ENCODE peak calls at places on chromosome 19, in eight cellular contexts. One of them, this sample, is unnamed.

GRCh38 chr19:35048911-35049411 is 7.4 kb downstream of the HPN start:
- DNase-seq in brain microvascular endothelial cell: no peak
- DNase-seq in thoracic aorta: no peak
- DNase-seq in psoas muscle: peak; percentile 74
- DNase-seq in K562: no peak
- DNase-seq in esophagus squamous epithelium: no peak
- DNase-seq in GM23248: no peak
- DNase-seq in spleen: no peak
- DNase-seq in this sample: no peak

GRCh38 chr19:29724102-29724641 is 9.1 kb upstream of the C19orf12 start:
- DNase-seq in brain microvascular endothelial cell: no peak
- DNase-seq in esophagus squamous epithelium: no peak
- DNase-seq in spleen: no peak
- DNase-seq in GM23248: peak; percentile 50
- DNase-seq in thoracic aorta: no peak
- DNase-seq in K562: no peak
- DNase-seq in psoas muscle: no peak
- DNase-seq in this sample: no peak

GRCh38 chr19:19606021-19606420 is 12.5 kb downstream of the PBX4 start:
- DNase-seq in brain microvascular endothelial cell: no peak
- DNase-seq in psoas muscle: no peak
- DNase-seq in thoracic aorta: no peak
- DNase-seq in K562: peak; percentile 13
- DNase-seq in spleen: no peak
- DNase-seq in esophagus squamous epithelium: no peak
- DNase-seq in GM23248: no peak
- DNase-seq in this sample: no peak

GRCh38 chr19:55723491-55723890 is 14.7 kb downstream of the NLRP9 start:
- DNase-seq in spleen: no peak
- DNase-seq in psoas muscle: no peak
- DNase-seq in brain microvascular endothelial cell: no peak
- DNase-seq in K562: no peak
- DNase-seq in esophagus squamous epithelium: no peak
- DNase-seq in GM23248: no peak
- DNase-seq in thoracic aorta: no peak
- DNase-seq in this sample: no peak

GRCh38 chr19:2491130-2491801 is 15.3 kb downstream of the GADD45B start:
- DNase-seq in K562: no peak
- DNase-seq in GM23248: peak; percentile 95
- DNase-seq in spleen: peak; percentile 88
- DNase-seq in thoracic aorta: no peak
- DNase-seq in esophagus squamous epithelium: no peak
- DNase-seq in brain microvascular endothelial cell: peak; percentile 91
- DNase-seq in psoas muscle: peak; percentile 70
- DNase-seq in this sample: no peak

GRCh38 chr19:15300533-15301194 is 31.7 kb downstream of the BRD4 start:
- DNase-seq in GM23248: peak; percentile 93
- DNase-seq in spleen: no peak
- DNase-seq in esophagus squamous epithelium: no peak
- DNase-seq in K562: no peak
- DNase-seq in psoas muscle: no peak
- DNase-seq in thoracic aorta: no peak
- DNase-seq in brain microvascular endothelial cell: peak; percentile 65
- DNase-seq in this sample: no peak

GRCh38 chr19:2702170-2703076 is at the start of gene GNG7:
- DNase-seq in psoas muscle: peak; percentile 94
- DNase-seq in K562: peak; percentile 93
- DNase-seq in thoracic aorta: peak; percentile 61
- DNase-seq in GM23248: peak; percentile 77
- DNase-seq in brain microvascular endothelial cell: peak; percentile 60
- DNase-seq in esophagus squamous epithelium: peak; percentile 56
- DNase-seq in spleen: peak; percentile 98
- DNase-seq in this sample: peak; percentile 88

GRCh38 chr19:45528744-45529453 is 21.6 kb downstream of the VASP start:
- DNase-seq in thoracic aorta: no peak
- DNase-seq in brain microvascular endothelial cell: no peak
- DNase-seq in esophagus squamous epithelium: no peak
- DNase-seq in K562: peak; percentile 73
- DNase-seq in psoas muscle: no peak
- DNase-seq in spleen: no peak
- DNase-seq in GM23248: no peak
- DNase-seq in this sample: no peak

GRCh38 chr19:33683881-33684549 is 62.3 kb downstream of the CHST8 start:
- DNase-seq in GM23248: peak; percentile 74
- DNase-seq in esophagus squamous epithelium: no peak
- DNase-seq in K562: peak; percentile 14
- DNase-seq in thoracic aorta: no peak
- DNase-seq in psoas muscle: peak; percentile 29
- DNase-seq in spleen: peak; percentile 76
- DNase-seq in brain microvascular endothelial cell: peak; percentile 16
- DNase-seq in this sample: no peak

GRCh38 chr19:3636506-3636905 is 9.9 kb upstream of the CACTIN start:
- DNase-seq in GM23248: no peak
- DNase-seq in K562: no peak
- DNase-seq in brain microvascular endothelial cell: no peak
- DNase-seq in esophagus squamous epithelium: no peak
- DNase-seq in thoracic aorta: no peak
- DNase-seq in psoas muscle: no peak
- DNase-seq in spleen: no peak
- DNase-seq in this sample: no peak

DNA sequence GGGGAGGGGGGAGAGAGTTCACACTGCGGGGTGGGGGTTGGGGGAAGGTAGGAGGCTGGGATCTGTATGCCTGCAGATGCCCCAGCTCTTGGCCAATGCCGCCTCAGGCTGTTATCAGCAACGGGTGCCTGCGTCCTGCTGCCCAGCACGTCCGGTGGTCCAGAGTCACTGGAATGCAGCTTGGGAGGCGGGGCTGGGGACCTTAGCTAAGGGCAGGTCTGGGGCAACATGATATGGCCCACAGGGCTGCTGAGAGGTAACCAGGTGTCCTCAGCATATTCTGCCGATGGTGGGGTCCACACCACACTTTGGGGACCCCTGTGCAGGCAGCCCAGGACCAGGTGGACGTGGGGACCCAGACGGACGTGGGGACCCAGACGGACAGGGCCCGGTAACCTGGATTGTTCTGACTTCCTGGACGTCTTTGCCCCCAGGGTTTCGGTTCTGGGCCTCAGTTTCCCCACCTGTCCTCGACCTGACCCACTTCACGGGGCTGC is 668 bp upstream of the ARHGAP45 start:
- DNase-seq in esophagus squamous epithelium: no peak
- DNase-seq in K562: peak; percentile 54
- DNase-seq in spleen: peak; percentile 84
- DNase-seq in GM23248: no peak
- DNase-seq in thoracic aorta: no peak
- DNase-seq in brain microvascular endothelial cell: no peak
- DNase-seq in psoas muscle: no peak
- DNase-seq in this sample: no peak
- H3K4me3 ChIP-seq in esophagus squamous epithelium: peak overlapping the region; percentile 38
- H3K4me3 ChIP-seq in K562: peak overlapping the region; percentile 40
- H3K4me3 ChIP-seq in spleen: peak overlapping the region; percentile 96
- H3K4me3 ChIP-seq in GM23248: no peak overlapping the region
- H3K4me3 ChIP-seq in thoracic aorta: peak overlapping the region; percentile 68
- H3K4me3 ChIP-seq in brain microvascular endothelial cell: no peak overlapping the region
- H3K4me3 ChIP-seq in psoas muscle: peak overlapping the region; percentile 53
- H3K4me3 ChIP-seq in this sample: peak overlapping the region; percentile 51

GRCh38 chr19:46784262-46785053 is 3.9 kb downstream of the SLC1A5 start:
- DNase-seq in GM23248: peak; percentile 93
- DNase-seq in spleen: peak; percentile 90
- DNase-seq in esophagus squamous epithelium: no peak
- DNase-seq in thoracic aorta: no peak
- DNase-seq in psoas muscle: peak; percentile 72
- DNase-seq in brain microvascular endothelial cell: peak; percentile 78
- DNase-seq in K562: peak; percentile 91
- DNase-seq in this sample: peak; percentile 75
- H3K27ac ChIP-seq in GM23248: peak overlapping the region; percentile 95
- H3K27ac ChIP-seq in spleen: peak overlapping the region; percentile 90
- H3K27ac ChIP-seq in esophagus squamous epithelium: peak overlapping the region; percentile 95
- H3K27ac ChIP-seq in thoracic aorta: no peak overlapping the region
- H3K27ac ChIP-seq in psoas muscle: peak overlapping the region; percentile 23
- H3K27ac ChIP-seq in brain microvascular endothelial cell: peak overlapping the region; percentile 88
- H3K27ac ChIP-seq in K562: peak overlapping the region; percentile 95
- H3K27ac ChIP-seq in this sample: peak overlapping the region; percentile 97

GRCh38 chr19:46633130-46633529 is 2.9 kb downstream of the GNG8 start:
- DNase-seq in spleen: no peak
- DNase-seq in GM23248: no peak
- DNase-seq in K562: peak; percentile 39
- DNase-seq in thoracic aorta: no peak
- DNase-seq in esophagus squamous epithelium: no peak
- DNase-seq in psoas muscle: no peak
- DNase-seq in brain microvascular endothelial cell: no peak
- DNase-seq in this sample: no peak

GRCh38 chr19:46635920-46636761 is at the start of gene GNG8:
- DNase-seq in brain microvascular endothelial cell: no peak
- DNase-seq in spleen: peak; percentile 75
- DNase-seq in GM23248: no peak
- DNase-seq in psoas muscle: no peak
- DNase-seq in thoracic aorta: no peak
- DNase-seq in K562: peak; percentile 66
- DNase-seq in esophagus squamous epithelium: no peak
- DNase-seq in this sample: no peak

GRCh38 chr19:46637224-46637623 is 1.2 kb upstream of the GNG8 start:
- DNase-seq in brain microvascular endothelial cell: no peak
- DNase-seq in GM23248: no peak
- DNase-seq in thoracic aorta: no peak
- DNase-seq in K562: no peak
- DNase-seq in psoas muscle: no peak
- DNase-seq in spleen: no peak
- DNase-seq in esophagus squamous epithelium: no peak
- DNase-seq in this sample: no peak

GRCh38 chr19:46634045-46634655 is 1.9 kb downstream of the GNG8 start:
- DNase-seq in GM23248: peak; percentile 93
- DNase-seq in K562: peak; percentile 94
- DNase-seq in thoracic aorta: peak; percentile 57
- DNase-seq in psoas muscle: peak; percentile 81
- DNase-seq in spleen: peak; percentile 94
- DNase-seq in esophagus squamous epithelium: no peak
- DNase-seq in brain microvascular endothelial cell: peak; percentile 63
- DNase-seq in this sample: peak; percentile 93

DNA sequence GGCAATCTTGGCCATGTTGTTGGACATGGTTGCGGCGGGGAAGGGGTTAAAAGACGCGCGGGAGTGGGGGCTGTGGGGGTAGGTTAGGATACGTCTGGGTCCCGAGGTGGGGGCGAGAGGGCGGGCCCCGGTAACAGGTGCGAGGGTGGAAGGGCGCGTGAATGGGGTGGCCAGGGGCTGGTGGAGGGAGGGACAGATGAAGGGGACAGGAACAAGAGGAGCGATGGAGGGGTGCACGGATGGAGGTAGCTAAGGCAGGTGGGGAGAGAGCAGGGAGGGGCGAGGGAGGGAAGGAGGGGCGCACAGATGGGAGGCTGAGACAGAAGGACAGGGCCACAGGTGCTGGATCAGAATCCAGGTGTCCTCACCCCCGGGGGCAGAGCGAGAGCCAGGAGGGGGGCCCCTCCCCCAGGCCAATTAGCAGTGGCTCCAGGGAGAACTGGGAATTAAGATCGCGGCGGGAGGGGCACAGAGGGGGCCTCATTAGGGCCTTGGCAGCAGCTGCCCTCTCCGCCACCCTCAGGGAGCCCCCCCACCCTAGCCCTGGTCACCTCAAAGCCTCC is 1.3 kb downstream of the GNG8 start:
- DNase-seq in spleen: peak; percentile 74
- DNase-seq in psoas muscle: no peak
- DNase-seq in thoracic aorta: no peak
- DNase-seq in K562: no peak
- DNase-seq in brain microvascular endothelial cell: no peak
- DNase-seq in GM23248: no peak
- DNase-seq in esophagus squamous epithelium: no peak
- DNase-seq in this sample: no peak
- H3K4me3 ChIP-seq in spleen: peak overlapping the region; percentile 24
- H3K4me3 ChIP-seq in psoas muscle: no peak overlapping the region
- H3K4me3 ChIP-seq in thoracic aorta: peak overlapping the region; percentile 71
- H3K4me3 ChIP-seq in K562: peak overlapping the region; percentile 32
- H3K4me3 ChIP-seq in brain microvascular endothelial cell: peak overlapping the region; percentile 20
- H3K4me3 ChIP-seq in GM23248: peak overlapping the region; percentile 71
- H3K4me3 ChIP-seq in esophagus squamous epithelium: peak overlapping the region; percentile 34
- H3K4me3 ChIP-seq in this sample: peak overlapping the region; percentile 53

DNA sequence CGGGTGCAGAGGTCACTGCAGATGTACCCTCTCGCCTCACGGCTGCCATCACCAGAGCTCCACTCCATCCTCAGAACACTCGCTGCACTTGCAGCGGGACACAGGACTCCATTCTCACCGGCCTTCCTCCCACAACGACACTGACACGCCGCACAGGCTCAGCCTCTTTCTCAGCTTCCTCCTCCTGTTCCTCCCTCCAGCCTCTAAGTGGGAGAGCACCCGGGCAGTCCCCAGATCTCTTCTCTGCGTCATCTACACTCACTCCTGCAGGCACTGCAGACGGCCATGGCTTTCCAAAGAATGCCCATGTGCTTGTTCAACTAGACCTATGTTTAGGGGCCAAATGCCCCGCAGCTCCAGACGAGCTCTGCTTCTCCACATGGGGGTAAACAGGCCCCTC is 14.3 kb upstream of the FKRP start:
- DNase-seq in esophagus squamous epithelium: no peak
- DNase-seq in psoas muscle: no peak
- DNase-seq in K562: peak; percentile 23
- DNase-seq in spleen: peak; percentile 82
- DNase-seq in brain microvascular endothelial cell: peak; percentile 51
- DNase-seq in GM23248: no peak
- DNase-seq in thoracic aorta: no peak
- DNase-seq in this sample: no peak
- H3K27ac ChIP-seq in esophagus squamous epithelium: peak overlapping the region; percentile 49
- H3K27ac ChIP-seq in psoas muscle: no peak overlapping the region
- H3K27ac ChIP-seq in K562: peak overlapping the region; percentile 75
- H3K27ac ChIP-seq in spleen: peak overlapping the region; percentile 93
- H3K27ac ChIP-seq in brain microvascular endothelial cell: peak overlapping the region; percentile 86
- H3K27ac ChIP-seq in GM23248: peak overlapping the region; percentile 48
- H3K27ac ChIP-seq in thoracic aorta: no peak overlapping the region
- H3K27ac ChIP-seq in this sample: no peak overlapping the region

DNA sequence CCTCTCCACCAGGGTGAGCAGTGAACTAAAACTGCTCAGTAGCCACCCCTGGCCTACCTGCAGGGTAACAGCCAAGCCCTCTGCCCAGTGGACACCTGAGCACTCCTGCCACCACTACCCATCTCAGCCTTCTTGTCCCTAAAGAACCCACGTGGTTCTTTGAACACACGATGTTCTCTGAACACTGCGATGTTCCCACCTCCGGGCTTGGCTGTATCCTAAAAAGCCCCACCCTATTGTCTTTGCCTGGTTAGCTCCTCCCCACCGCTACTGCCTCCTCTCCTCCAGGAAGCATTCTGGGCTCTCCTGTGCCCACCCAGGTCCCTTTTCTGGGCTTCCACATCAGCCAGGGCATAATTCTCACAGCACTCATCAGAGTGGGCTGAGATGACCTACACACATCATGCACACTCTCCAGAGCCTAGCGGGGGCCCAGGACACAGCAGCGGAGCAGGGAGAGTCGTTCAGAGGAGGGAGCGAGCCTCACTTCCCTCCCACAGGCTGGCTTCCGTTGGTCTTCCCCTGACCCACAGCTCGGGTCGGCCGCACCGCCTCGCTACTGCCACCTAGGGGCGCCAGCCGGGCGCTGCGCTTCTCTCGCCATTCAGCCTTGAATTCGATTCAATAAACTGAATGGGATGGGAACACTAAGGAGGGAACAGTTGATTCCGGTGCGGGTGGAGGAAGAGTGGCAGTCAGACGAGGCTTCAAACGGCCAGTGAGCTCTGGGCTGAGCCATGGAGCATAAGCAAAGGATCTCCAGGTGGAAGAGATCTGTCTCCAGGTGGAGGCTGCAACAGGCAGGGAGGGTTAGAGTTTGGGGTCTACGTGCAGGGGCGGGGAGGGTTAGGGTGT is 3.2 kb downstream of the ELAVL1 start:
- DNase-seq in psoas muscle: peak; percentile 80
- DNase-seq in spleen: peak; percentile 97
- DNase-seq in esophagus squamous epithelium: peak; percentile 12
- DNase-seq in brain microvascular endothelial cell: peak; percentile 81
- DNase-seq in K562: peak; percentile 92
- DNase-seq in GM23248: peak; percentile 91
- DNase-seq in thoracic aorta: peak; percentile 11
- DNase-seq in this sample: peak; percentile 82
- H3K4me3 ChIP-seq in psoas muscle: peak overlapping the region; percentile 58
- H3K4me3 ChIP-seq in spleen: peak overlapping the region; percentile 22
- H3K4me3 ChIP-seq in esophagus squamous epithelium: peak overlapping the region; percentile 25
- H3K4me3 ChIP-seq in brain microvascular endothelial cell: peak overlapping the region; percentile 46
- H3K4me3 ChIP-seq in K562: peak overlapping the region; percentile 42
- H3K4me3 ChIP-seq in GM23248: peak overlapping the region; percentile 68
- H3K4me3 ChIP-seq in thoracic aorta: peak overlapping the region; percentile 63
- H3K4me3 ChIP-seq in this sample: peak overlapping the region; percentile 29

This sample was measured in tibial artery.